ENCODE peak calls at places on chromosome 20, in seven cellular contexts. F is left colon; K is central memory CD4-positive, alpha-beta T cell; Q is EH; U is SK-MEL-5; S is activated CD8-positive, alpha-beta memory T cell treated with anti-CD3 and anti-CD28 coated beads for 1 hour; N is DND-41. L is an unnamed sample.

GRCh38 chr20:38084425-38084951 is 50.9 kb downstream of the RPRD1B start:
- DNase-seq in K (no peak), S (no peak), N (no peak), U (no peak), F (no peak), Q (peak; percentile 98), L (no peak)

GRCh38 chr20:25064561-25064960 is 6.6 kb upstream of the ACSS1 start:
- DNase-seq in U (no peak), Q (no peak), K (no peak), S (no peak), F (no peak), N (no peak), L (no peak)

GRCh38 chr20:24697411-24697810 is 228.0 kb downstream of the SYNDIG1 start:
- DNase-seq in F (no peak), N (peak; percentile 1), Q (no peak), U (no peak), S (no peak), K (no peak), L (no peak)

GRCh38 chr20:50039706-50040431 is 57.1 kb downstream of the SNAI1 start:
- DNase-seq in N (no peak), S (no peak), U (no peak), F (no peak), K (no peak), Q (peak; percentile 49), L (no peak)

GRCh38 chr20:58647162-58647813 is 3.8 kb upstream of the STX16 start:
- DNase-seq in S (no peak), K (no peak), U (peak; percentile 65), Q (no peak), N (no peak), F (no peak), L (no peak)

GRCh38 chr20:17825949-17826843 is 126.4 kb downstream of the BANF2 start:
- DNase-seq in Q (peak; percentile 55), N (no peak), U (no peak), S (no peak), F (no peak), K (no peak), L (no peak)

GRCh38 chr20:56626367-56627121 is 2.6 kb upstream of the TFAP2C start:
- DNase-seq in U (no peak), K (no peak), S (no peak), Q (peak; percentile 37), N (no peak), F (peak; percentile 11), L (no peak)

GRCh38 chr20:58306421-58307261 is 2.9 kb upstream of the RAB22A start:
- DNase-seq in K (peak; percentile 95), Q (peak; percentile 24), U (no peak), N (peak; percentile 37), F (peak; percentile 46), S (no peak), L (peak; percentile 55)

GRCh38 chr20:1293641-1294379 is 27.7 kb downstream of the SNPH start:
- DNase-seq in K (no peak), Q (no peak), F (no peak), N (no peak), U (no peak), S (no peak), L (no peak)

GRCh38 chr20:44024820-44025580 is 110.3 kb downstream of the TOX2 start:
- DNase-seq in S (no peak), U (no peak), K (no peak), Q (no peak), N (no peak), F (no peak), L (no peak)

GRCh38 chr20:58065508-58066361 is 162.7 kb downstream of the ANKRD60 start:
- DNase-seq in Q (no peak), N (no peak), K (no peak), U (no peak), S (no peak), F (no peak), L (no peak)

GRCh38 chr20:45359406-45360148 is 3.4 kb upstream of the SYS1 start:
- DNase-seq in U (no peak), F (no peak), N (no peak), Q (peak; percentile 54), S (no peak), K (no peak), L (no peak)

GRCh38 chr20:22462975-22463914 is 121.1 kb downstream of the FOXA2 start:
- DNase-seq in S (no peak), Q (no peak), N (no peak), K (no peak), F (no peak), U (no peak), L (no peak)

GRCh38 chr20:9218412-9219001 is 149.6 kb downstream of the PLCB4 start:
- DNase-seq in S (no peak), U (peak; percentile 60), N (no peak), K (no peak), Q (peak; percentile 63), F (no peak), L (no peak)

GRCh38 chr20:56353356-56353755 is 5.4 kb upstream of the FAM210B start:
- DNase-seq in Q (no peak), U (no peak), N (no peak), F (no peak), K (no peak), S (no peak), L (no peak)

GRCh38 chr20:17626217-17627007 is 55.6 kb downstream of the RRBP1 start:
- DNase-seq in Q (no peak), F (peak; percentile 41), N (no peak), K (no peak), U (no peak), S (no peak), L (no peak)

GRCh38 chr20:53163486-53163885 is 191.3 kb downstream of the TSHZ2 start:
- DNase-seq in S (no peak), N (no peak), K (no peak), U (no peak), Q (no peak), F (no peak), L (no peak)

GRCh38 chr20:29319725-29320124 is 1937.7 kb upstream of the DEFB115 start:
- DNase-seq in F (no peak), K (no peak), N (no peak), Q (no peak), U (no peak), S (no peak), L (no peak)

GRCh38 chr20:10603971-10604864 is 69.6 kb downstream of the JAG1 start:
- DNase-seq in F (no peak), S (no peak), N (no peak), K (no peak), U (peak; percentile 62), Q (peak; percentile 98), L (no peak)

GRCh38 chr20:62734881-62735280 is 26.2 kb downstream of the NTSR1 start:
- DNase-seq in Q (no peak), U (no peak), K (no peak), F (no peak), N (no peak), S (no peak), L (no peak)

GRCh38 chr20:54475334-54476287 is at the start of gene DOK5:
- DNase-seq in S (no peak), K (no peak), F (peak; percentile 4), Q (no peak), N (no peak), U (no peak), L (no peak)

GRCh38 chr20:25016471-25016870 is 23.9 kb upstream of the APMAP start:
- DNase-seq in F (no peak), N (no peak), S (no peak), K (no peak), U (no peak), Q (no peak), L (no peak)

GRCh38 chr20:13934992-13935894 is 55.2 kb downstream of the SEL1L2 start:
- DNase-seq in K (no peak), U (no peak), S (no peak), Q (no peak), N (no peak), F (no peak), L (no peak)

GRCh38 chr20:34724172-34724571 is 20.0 kb downstream of the TP53INP2 start:
- DNase-seq in S (no peak), Q (no peak), N (no peak), F (no peak), K (no peak), U (no peak), L (no peak)

GRCh38 chr20:52420805-52421204 is 229.2 kb upstream of the ZFP64 start:
- DNase-seq in F (no peak), U (no peak), Q (no peak), N (no peak), S (no peak), K (no peak), L (no peak)

GRCh38 chr20:7754102-7754501 is 186.2 kb downstream of the HAO1 start:
- DNase-seq in U (no peak), S (no peak), F (no peak), N (no peak), K (no peak), Q (no peak), L (no peak)